ENCODE peak calls at places on chromosomes 3 and 15, in eight cellular contexts. V is cardiac fibroblast; T is CD8-positive, alpha-beta T cell; X is breast epithelium; Z is spleen; U is adrenal gland; P is Calu3; H is mucosa of descending colon. Q is an unnamed sample.

GRCh38 chr3:71031914-71032521 is 551.5 kb downstream of the FOXP1 start:
- DNase-seq in V (no peak), T (no peak), X (no peak), Z (peak; percentile 84), U (no peak), P (no peak), H (peak; percentile 59), Q (no peak)

GRCh38 chr15:92970656-92971055 is 70.5 kb downstream of the CHD2 start:
- DNase-seq in V (peak; percentile 27), T (no peak), X (no peak), Z (no peak), U (no peak), P (no peak), H (no peak), Q (no peak)

GRCh38 chr3:46845397-46845859 is 17.8 kb downstream of the MYL3 start:
- DNase-seq in V (peak; percentile 73), T (no peak), X (peak; percentile 70), Z (no peak), U (peak; percentile 57), P (no peak), H (no peak), Q (peak; percentile 46)

GRCh38 chr3:139473155-139473771 is 3.1 kb downstream of the RBP2 start:
- DNase-seq in V (no peak), T (no peak), X (no peak), Z (no peak), U (no peak), P (peak; percentile 67), H (no peak), Q (no peak)

GRCh38 chr3:29718661-29719065 is 437.8 kb downstream of the RBMS3 start:
- DNase-seq in V (peak; percentile 34), T (no peak), X (peak; percentile 41), Z (no peak), U (no peak), P (peak; percentile 31), H (no peak), Q (no peak)

GRCh38 chr3:129708328-129708861 is 101.9 kb upstream of the PLXND1 start:
- DNase-seq in V (no peak), T (no peak), X (no peak), Z (no peak), U (no peak), P (no peak), H (no peak), Q (no peak)

GRCh38 chr15:88803241-88803919 is at the start of gene ACAN:
- DNase-seq in V (no peak), T (no peak), X (no peak), Z (no peak), U (no peak), P (no peak), H (no peak), Q (no peak)

GRCh38 chr3:50320853-50321145 is 1.7 kb downstream of the HYAL2 start:
- DNase-seq in V (no peak), T (no peak), X (no peak), Z (no peak), U (no peak), P (no peak), H (no peak), Q (no peak)

GRCh38 chr3:15638891-15639262 is 37.3 kb downstream of the BTD start:
- DNase-seq in V (peak; percentile 49), T (no peak), X (no peak), Z (no peak), U (no peak), P (no peak), H (no peak), Q (no peak)

GRCh38 chr15:44727462-44728231 is 8.7 kb upstream of the TRIM69 start:
- DNase-seq in V (peak; percentile 9), T (no peak), X (no peak), Z (no peak), U (no peak), P (no peak), H (no peak), Q (no peak)

GRCh38 chr15:44729394-44729913 is 6.9 kb upstream of the TRIM69 start:
- DNase-seq in V (peak; percentile 27), T (peak; percentile 75), X (no peak), Z (peak; percentile 89), U (peak; percentile 48), P (no peak), H (peak; percentile 69), Q (no peak)

GRCh38 chr15:44726136-44726535 is 10.2 kb upstream of the TRIM69 start:
- DNase-seq in V (peak; percentile 51), T (no peak), X (no peak), Z (no peak), U (no peak), P (no peak), H (no peak), Q (no peak)

GRCh38 chr15:44728576-44729393 is 7.5 kb upstream of the TRIM69 start:
- DNase-seq in V (peak; percentile 99), T (peak; percentile 96), X (peak; percentile 95), Z (peak; percentile 98), U (peak; percentile 97), P (peak; percentile 83), H (peak; percentile 97), Q (peak; percentile 82)

DNA sequence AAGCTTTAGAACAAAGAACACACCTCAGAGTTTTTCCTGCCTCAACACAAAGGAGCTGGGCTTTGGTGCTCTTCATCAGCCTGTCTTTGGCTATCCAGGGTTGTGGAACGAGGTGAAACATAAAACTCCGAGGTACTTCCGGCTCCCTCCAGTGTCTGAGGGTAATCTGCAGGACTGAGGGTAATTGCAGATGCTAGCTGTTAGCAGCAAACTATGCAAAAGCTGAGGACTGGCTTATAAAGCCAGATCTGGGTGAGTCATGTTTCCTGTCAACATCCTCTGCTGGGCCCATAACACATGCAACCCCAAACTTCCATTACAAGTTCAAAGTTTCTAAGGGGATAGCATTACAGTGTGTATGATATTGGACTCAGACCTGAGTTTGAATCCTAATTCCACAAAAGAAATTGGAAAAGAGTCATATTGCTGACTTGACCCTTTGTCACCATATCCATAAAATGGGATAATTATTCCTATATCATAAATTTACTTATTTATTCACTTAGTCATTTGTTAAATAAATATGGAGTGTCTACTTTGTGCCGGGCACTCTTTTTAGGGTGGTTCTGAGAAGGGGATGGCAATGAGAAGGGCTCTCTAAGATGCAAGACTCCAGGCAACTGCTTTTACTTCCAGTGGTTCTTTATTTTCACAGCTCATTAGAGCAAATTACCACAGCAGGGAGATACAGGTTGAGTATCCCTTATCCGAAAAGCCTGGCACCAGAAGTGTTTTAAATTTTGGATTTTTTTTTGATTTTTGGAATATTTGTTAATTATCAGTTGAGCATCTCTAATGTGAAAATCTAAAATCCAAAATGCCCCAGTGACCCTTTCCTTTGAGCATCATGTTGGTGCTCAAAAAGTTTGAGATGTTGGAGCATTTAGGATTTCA is 9.5 kb upstream of the TRIM69 start:
- DNase-seq in V (peak; percentile 93), T (peak; percentile 81), X (peak; percentile 30), Z (no peak), U (peak; percentile 50), P (peak; percentile 28), H (no peak), Q (no peak)
- TF ChIP-seq CTCF in V (no peak), T (no peak), X (no peak), Z (no peak), U (no peak), P (no peak), H (no peak), Q (no peak)

GRCh38 chr3:6679510-6679909 is 181.4 kb upstream of the GRM7 start:
- DNase-seq in V (no peak), T (no peak), X (no peak), Z (no peak), U (no peak), P (no peak), H (no peak), Q (no peak)
- TF ChIP-seq CTCF in V (no peak), T (no peak), X (no peak), Z (no peak), U (no peak), P (no peak), H (no peak), Q (no peak)

DNA sequence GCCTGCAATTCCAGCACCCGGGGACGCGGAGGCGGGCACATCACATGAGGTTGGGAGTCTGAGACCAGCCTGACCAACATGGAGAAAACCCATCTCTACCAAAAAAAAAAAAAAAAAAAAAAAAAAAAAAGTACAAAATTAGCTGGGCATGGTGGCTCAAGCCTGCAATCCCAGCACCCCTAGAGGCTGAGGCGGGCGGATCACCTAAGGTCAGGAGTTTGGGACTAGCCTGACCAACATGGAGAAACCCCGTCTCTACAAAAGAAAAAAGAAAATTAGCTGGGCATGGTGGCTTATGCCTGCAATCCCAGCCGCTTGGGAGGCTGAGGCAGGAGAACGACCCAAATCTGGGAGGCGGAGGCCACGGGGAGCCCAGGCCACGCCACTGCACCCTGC is 7.5 kb upstream of the FAN1 start:
- DNase-seq in V (no peak), T (no peak), X (no peak), Z (no peak), U (no peak), P (no peak), H (no peak), Q (no peak)
- TF ChIP-seq CTCF in V (no peak), T (no peak), X (no peak), Z (no peak), U (no peak), P (no peak), H (no peak), Q (no peak)

GRCh38 chr3:124923833-124924232 is 10.7 kb downstream of the MUC13 start:
- DNase-seq in V (peak; percentile 23), T (no peak), X (no peak), Z (no peak), U (no peak), P (no peak), H (no peak), Q (no peak)
- TF ChIP-seq CTCF in V (peak; percentile 34), T (no peak), X (no peak), Z (no peak), U (no peak), P (no peak), H (no peak), Q (no peak)

DNA sequence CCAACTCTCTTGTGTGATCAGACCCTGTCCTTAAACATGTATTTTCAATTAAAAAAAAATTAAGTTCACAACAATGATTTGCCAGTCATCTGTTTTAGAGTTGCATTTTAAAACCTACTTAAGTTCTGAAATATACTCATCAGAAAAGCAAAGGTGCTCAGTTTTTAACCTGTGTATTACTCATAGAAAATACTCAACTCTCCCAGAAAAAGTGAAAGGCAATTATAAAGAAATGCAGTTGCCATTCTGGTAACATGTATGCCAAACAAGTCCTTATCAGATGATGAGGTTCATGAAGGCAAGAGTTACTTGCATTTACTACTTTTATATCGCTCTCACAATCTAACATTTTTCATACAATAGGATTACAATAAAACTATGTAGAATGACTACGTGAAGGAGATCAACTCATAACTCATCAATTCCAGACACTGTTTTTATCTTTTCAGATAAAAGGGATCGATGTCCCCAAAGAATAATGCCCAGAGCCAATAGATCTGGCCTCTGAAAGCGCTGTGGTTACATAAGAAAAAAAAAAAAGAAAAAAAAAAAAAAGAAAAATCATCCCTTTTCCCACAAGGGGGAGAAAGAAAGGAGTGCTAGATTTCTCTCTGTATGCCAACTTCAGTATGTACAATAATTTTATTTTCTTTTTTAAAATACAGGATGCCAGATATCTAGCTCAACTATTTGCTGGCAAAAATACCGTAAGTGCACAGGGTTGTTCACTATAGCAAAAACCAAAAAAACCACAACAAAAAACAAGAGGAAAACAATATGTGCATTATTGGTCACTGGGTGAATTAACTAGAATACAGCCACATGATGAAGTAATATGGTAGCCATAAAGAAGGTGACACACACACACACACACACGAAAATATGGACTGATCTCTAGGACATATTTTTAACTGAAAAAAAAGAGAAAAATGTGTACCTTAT is 137.4 kb downstream of the NR1I2 start:
- DNase-seq in V (peak; percentile 23), T (no peak), X (no peak), Z (no peak), U (no peak), P (no peak), H (no peak), Q (no peak)
- TF ChIP-seq CTCF in V (peak; percentile 19), T (no peak), X (no peak), Z (no peak), U (no peak), P (no peak), H (no peak), Q (no peak)

GRCh38 chr15:34993877-34994276 is 5.8 kb upstream of the ZNF770 start:
- DNase-seq in V (no peak), T (no peak), X (no peak), Z (no peak), U (no peak), P (no peak), H (no peak), Q (no peak)
- TF ChIP-seq CTCF in V (no peak), T (no peak), X (no peak), Z (no peak), U (no peak), P (no peak), H (no peak), Q (no peak)